ENCODE peak calls at places on chromosomes 2 and 18, in seven cellular contexts. M is body of pancreas; X is mammary epithelial cell; J is AG04450; V is HCT116; F is mesenchymal stem cell; P is CD8-positive, alpha-beta memory T cell. Q is an unnamed sample.

GRCh38 chr2:240397542-240397916 is 37.9 kb upstream of the GPC1 start:
- DNase-seq in M (peak; percentile 6), X (no peak), J (no peak), V (no peak), F (no peak), P (no peak), Q (no peak)

GRCh38 chr2:219448099-219448775 is 13.6 kb downstream of the SPEG start:
- DNase-seq in M (no peak), X (no peak), J (no peak), V (no peak), F (no peak), P (no peak), Q (no peak)

GRCh38 chr2:171316220-171316619 is 117.6 kb downstream of the METTL8 start:
- DNase-seq in M (no peak), X (no peak), J (no peak), V (no peak), F (peak; percentile 13), P (no peak), Q (peak; percentile 54)

GRCh38 chr2:70258532-70258875 is 567 bp downstream of the PCYOX1 start:
- DNase-seq in M (peak; percentile 78), X (peak; percentile 41), J (no peak), V (no peak), F (peak; percentile 63), P (no peak), Q (peak; percentile 65)

GRCh38 chr2:205743982-205744644 is 61.8 kb downstream of the NRP2 start:
- DNase-seq in M (no peak), X (no peak), J (no peak), V (no peak), F (no peak), P (no peak), Q (no peak)

GRCh38 chr2:117931266-117931665 is 82.6 kb downstream of the CCDC93 start:
- DNase-seq in M (no peak), X (no peak), J (no peak), V (no peak), F (no peak), P (no peak), Q (no peak)

GRCh38 chr2:127829845-127830246 is 18.9 kb upstream of the WDR33 start:
- DNase-seq in M (no peak), X (peak; percentile 49), J (no peak), V (no peak), F (peak; percentile 24), P (peak; percentile 57), Q (no peak)

GRCh38 chr18:35038881-35039491 is 2.2 kb upstream of the MAPRE2 start:
- DNase-seq in M (no peak), X (no peak), J (no peak), V (no peak), F (no peak), P (no peak), Q (no peak)

GRCh38 chr2:200379481-200380120 is 73.1 kb downstream of the SPATS2L start:
- DNase-seq in M (no peak), X (peak; percentile 64), J (no peak), V (no peak), F (peak; percentile 36), P (no peak), Q (no peak)

GRCh38 chr2:147904051-147904450 is 59.2 kb downstream of the ACVR2A start:
- DNase-seq in M (no peak), X (peak; percentile 35), J (no peak), V (no peak), F (no peak), P (no peak), Q (no peak)

GRCh38 chr2:46296216-46296839 is 879 bp upstream of the EPAS1 start:
- DNase-seq in M (peak; percentile 76), X (no peak), J (no peak), V (no peak), F (no peak), P (no peak), Q (no peak)

GRCh38 chr2:241490444-241490760 is 18.0 kb downstream of the STK25 start:
- DNase-seq in M (no peak), X (no peak), J (no peak), V (no peak), F (peak; percentile 24), P (no peak), Q (no peak)

GRCh38 chr2:175036582-175037018 is 31.4 kb upstream of the CHN1 start:
- DNase-seq in M (no peak), X (no peak), J (no peak), V (peak; percentile 12), F (peak; percentile 49), P (no peak), Q (no peak)

GRCh38 chr2:143954208-143954607 is 565.7 kb downstream of the ZEB2 start:
- DNase-seq in M (no peak), X (no peak), J (no peak), V (no peak), F (no peak), P (no peak), Q (no peak)

GRCh38 chr2:211103989-211104388 is 547.6 kb downstream of the CPS1 start:
- DNase-seq in M (peak; percentile 22), X (peak; percentile 6), J (no peak), V (no peak), F (no peak), P (no peak), Q (no peak)

GRCh38 chr2:43225093-43225787 is 1.2 kb downstream of the ZFP36L2 start:
- DNase-seq in M (peak; percentile 67), X (peak; percentile 68), J (peak; percentile 45), V (no peak), F (peak; percentile 80), P (peak; percentile 50), Q (peak; percentile 51)

GRCh38 chr2:101152195-101153076 is 1.3 kb upstream of the TBC1D8 start:
- DNase-seq in M (peak; percentile 56), X (peak; percentile 46), J (no peak), V (peak; percentile 40), F (peak; percentile 88), P (no peak), Q (peak; percentile 67)

GRCh38 chr2:31131871-31132270 is 6.4 kb downstream of the GALNT14 start:
- DNase-seq in M (no peak), X (no peak), J (no peak), V (no peak), F (no peak), P (no peak), Q (no peak)

DNA sequence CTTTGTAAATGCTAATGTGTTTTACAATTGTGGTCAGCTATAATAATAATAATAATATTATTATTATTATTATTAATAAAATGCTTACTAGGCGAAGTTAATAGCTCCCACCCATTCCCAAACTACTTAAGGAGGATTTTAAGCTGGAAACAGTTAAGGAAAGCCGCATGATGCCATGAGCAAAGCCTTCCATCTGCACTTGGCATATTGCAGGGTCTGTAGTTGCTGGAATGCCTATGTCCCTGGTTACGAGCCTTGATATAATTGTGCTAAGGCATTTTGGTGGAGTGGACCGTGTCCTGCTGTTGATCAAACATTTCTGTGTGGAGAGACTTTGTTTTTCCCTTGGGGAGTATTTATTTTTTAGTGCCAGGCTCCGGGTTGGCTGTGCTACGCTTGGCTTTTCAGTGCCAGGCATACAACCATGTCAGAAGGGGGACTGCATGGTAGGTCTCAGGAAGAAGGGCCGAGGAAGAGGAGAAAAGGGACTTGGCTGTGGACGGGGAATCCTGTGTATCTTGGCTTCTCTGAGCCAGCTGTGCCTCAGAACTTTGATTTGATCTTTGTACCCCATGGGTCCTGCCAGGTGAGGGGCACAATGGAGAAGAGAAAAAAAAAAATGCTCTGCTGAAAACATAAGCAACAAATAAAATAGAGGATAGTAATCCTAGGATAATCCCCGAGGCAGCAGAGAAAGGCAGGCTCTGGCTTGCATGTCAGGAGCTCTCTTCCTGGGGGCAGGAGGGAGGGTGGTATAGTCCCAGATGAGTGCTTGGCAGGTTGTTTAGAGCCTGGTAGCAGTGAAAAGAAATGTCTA is 232.8 kb downstream of the NEDD4L start:
- DNase-seq in M (no peak), X (peak; percentile 44), J (no peak), V (no peak), F (no peak), P (no peak), Q (peak; percentile 74)
- H3K27ac ChIP-seq in M (peak overlapping the region; percentile 57), X (peak overlapping the region; percentile 52), J (no peak overlapping the region), V (no peak overlapping the region), F (no peak overlapping the region), P (no peak overlapping the region), Q (peak overlapping the region; percentile 49)

GRCh38 chr18:78893396-78894305 is 86.0 kb upstream of the SALL3 start:
- DNase-seq in M (no peak), X (no peak), J (no peak), V (no peak), F (no peak), P (no peak), Q (no peak)

GRCh38 chr18:78892721-78893120 is 86.9 kb upstream of the SALL3 start:
- DNase-seq in M (no peak), X (no peak), J (no peak), V (no peak), F (no peak), P (no peak), Q (no peak)

GRCh38 chr18:78890388-78890787 is 89.2 kb upstream of the SALL3 start:
- DNase-seq in M (no peak), X (no peak), J (no peak), V (no peak), F (no peak), P (no peak), Q (no peak)

GRCh38 chr18:78891185-78891762 is 88.3 kb upstream of the SALL3 start:
- DNase-seq in M (no peak), X (no peak), J (no peak), V (no peak), F (no peak), P (no peak), Q (no peak)

GRCh38 chr18:78892201-78892600 is 87.4 kb upstream of the SALL3 start:
- DNase-seq in M (no peak), X (no peak), J (no peak), V (no peak), F (no peak), P (no peak), Q (no peak)
- H3K27ac ChIP-seq in M (no peak overlapping the region), X (no peak overlapping the region), J (no peak overlapping the region), V (no peak overlapping the region), F (no peak overlapping the region), P (no peak overlapping the region), Q (no peak overlapping the region)

GRCh38 chr18:8890957-8891464 is 185.7 kb downstream of the MTCL1 start:
- DNase-seq in M (no peak), X (peak; percentile 97), J (peak; percentile 82), V (peak; percentile 77), F (peak; percentile 94), P (no peak), Q (no peak)
- H3K27ac ChIP-seq in M (peak overlapping the region; percentile 24), X (peak overlapping the region; percentile 68), J (peak overlapping the region; percentile 86), V (peak overlapping the region; percentile 55), F (peak overlapping the region; percentile 99), P (peak overlapping the region; percentile 67), Q (no peak overlapping the region)

GRCh38 chr2:1990724-1991123 is 246.4 kb upstream of the PXDN start:
- DNase-seq in M (peak; percentile 85), X (no peak), J (no peak), V (no peak), F (no peak), P (no peak), Q (no peak)
- H3K27ac ChIP-seq in M (no peak overlapping the region), X (no peak overlapping the region), J (no peak overlapping the region), V (no peak overlapping the region), F (no peak overlapping the region), P (no peak overlapping the region), Q (no peak overlapping the region)